ENCODE peak calls at places on chromosomes 2 and 18, in nine cellular contexts. One of them, this sample, is unnamed. For H3K9me3, the result is how much of the 10 kb centered on the place peaks cover.

GRCh38 chr18:49813071-49813320 is 337 bp downstream of the ACAA2 start:
- DNase-seq in adrenal gland: peak
- DNase-seq in ovary: peak
- DNase-seq in IMR-90: peak
- DNase-seq in sigmoid colon: peak
- DNase-seq in vagina: no peak
- DNase-seq in thyroid gland: peak
- DNase-seq in Peyer's patch: peak
- DNase-seq in right lobe of liver: no peak
- DNase-seq in this sample: peak

GRCh38 chr2:224146356-224147160 is 107.5 kb upstream of the SERPINE2 start:
- DNase-seq in IMR-90: no peak
- DNase-seq in ovary: no peak
- DNase-seq in thyroid gland: no peak
- DNase-seq in Peyer's patch: peak
- DNase-seq in right lobe of liver: no peak
- DNase-seq in adrenal gland: no peak
- DNase-seq in vagina: no peak
- DNase-seq in sigmoid colon: no peak
- DNase-seq in this sample: no peak

GRCh38 chr18:58576641-58577251 is 52.1 kb downstream of the ALPK2 start:
- DNase-seq in sigmoid colon: no peak
- DNase-seq in vagina: no peak
- DNase-seq in ovary: no peak
- DNase-seq in adrenal gland: no peak
- DNase-seq in Peyer's patch: no peak
- DNase-seq in right lobe of liver: no peak
- DNase-seq in thyroid gland: no peak
- DNase-seq in IMR-90: peak
- DNase-seq in this sample: no peak

GRCh38 chr2:202494300-202494699 is 118.2 kb downstream of the BMPR2 start:
- DNase-seq in ovary: no peak
- DNase-seq in sigmoid colon: no peak
- DNase-seq in right lobe of liver: no peak
- DNase-seq in adrenal gland: peak
- DNase-seq in vagina: no peak
- DNase-seq in IMR-90: peak
- DNase-seq in thyroid gland: no peak
- DNase-seq in Peyer's patch: no peak
- DNase-seq in this sample: no peak

GRCh38 chr2:33217431-33217830 is 259.0 kb upstream of the RASGRP3 start:
- DNase-seq in ovary: no peak
- DNase-seq in thyroid gland: no peak
- DNase-seq in sigmoid colon: no peak
- DNase-seq in Peyer's patch: no peak
- DNase-seq in adrenal gland: no peak
- DNase-seq in IMR-90: no peak
- DNase-seq in vagina: no peak
- DNase-seq in right lobe of liver: no peak
- DNase-seq in this sample: no peak

GRCh38 chr2:220503446-220503845 is 876.0 kb downstream of the SLC4A3 start:
- DNase-seq in IMR-90: no peak
- DNase-seq in right lobe of liver: no peak
- DNase-seq in sigmoid colon: no peak
- DNase-seq in thyroid gland: no peak
- DNase-seq in Peyer's patch: no peak
- DNase-seq in adrenal gland: no peak
- DNase-seq in vagina: no peak
- DNase-seq in ovary: no peak
- DNase-seq in this sample: no peak

GRCh38 chr18:49907346-49907929 is 94.1 kb upstream of the ACAA2 start:
- DNase-seq in sigmoid colon: no peak
- DNase-seq in ovary: no peak
- DNase-seq in adrenal gland: no peak
- DNase-seq in IMR-90: no peak
- DNase-seq in right lobe of liver: no peak
- DNase-seq in Peyer's patch: no peak
- DNase-seq in vagina: no peak
- DNase-seq in thyroid gland: peak
- DNase-seq in this sample: no peak

GRCh38 chr2:239318091-239318725 is 82.6 kb downstream of the HDAC4 start:
- DNase-seq in Peyer's patch: peak
- DNase-seq in adrenal gland: peak
- DNase-seq in right lobe of liver: peak
- DNase-seq in thyroid gland: no peak
- DNase-seq in sigmoid colon: peak
- DNase-seq in vagina: no peak
- DNase-seq in IMR-90: no peak
- DNase-seq in ovary: peak
- DNase-seq in this sample: no peak

GRCh38 chr2:109547280-109547679 is 66.5 kb downstream of the SEPTIN10 start:
- DNase-seq in thyroid gland: no peak
- DNase-seq in vagina: no peak
- DNase-seq in ovary: no peak
- DNase-seq in Peyer's patch: no peak
- DNase-seq in right lobe of liver: no peak
- DNase-seq in IMR-90: no peak
- DNase-seq in adrenal gland: no peak
- DNase-seq in sigmoid colon: no peak
- DNase-seq in this sample: no peak

GRCh38 chr2:157488877-157489276 is 45.0 kb upstream of the CYTIP start:
- DNase-seq in IMR-90: no peak
- DNase-seq in Peyer's patch: peak
- DNase-seq in adrenal gland: no peak
- DNase-seq in right lobe of liver: peak
- DNase-seq in ovary: no peak
- DNase-seq in sigmoid colon: no peak
- DNase-seq in thyroid gland: no peak
- DNase-seq in vagina: no peak
- DNase-seq in this sample: no peak

GRCh38 chr2:100801402-100801801 is 18.5 kb upstream of the NPAS2 start:
- DNase-seq in right lobe of liver: no peak
- DNase-seq in Peyer's patch: no peak
- DNase-seq in sigmoid colon: no peak
- DNase-seq in thyroid gland: no peak
- DNase-seq in vagina: no peak
- DNase-seq in IMR-90: no peak
- DNase-seq in ovary: no peak
- DNase-seq in adrenal gland: no peak
- DNase-seq in this sample: no peak

GRCh38 chr2:233385489-233386044 is 31.3 kb downstream of the DGKD start:
- DNase-seq in right lobe of liver: no peak
- DNase-seq in adrenal gland: no peak
- DNase-seq in IMR-90: no peak
- DNase-seq in ovary: no peak
- DNase-seq in thyroid gland: no peak
- DNase-seq in Peyer's patch: no peak
- DNase-seq in sigmoid colon: no peak
- DNase-seq in vagina: no peak
- DNase-seq in this sample: no peak

GRCh38 chr18:3250237-3251107 is 2.9 kb downstream of the MYL12A start:
- DNase-seq in thyroid gland: no peak
- DNase-seq in sigmoid colon: no peak
- DNase-seq in Peyer's patch: no peak
- DNase-seq in ovary: no peak
- DNase-seq in IMR-90: peak
- DNase-seq in vagina: no peak
- DNase-seq in right lobe of liver: no peak
- DNase-seq in adrenal gland: no peak
- DNase-seq in this sample: no peak
- TF ChIP-seq POLR2A in thyroid gland: no peak
- TF ChIP-seq POLR2A in sigmoid colon: no peak
- TF ChIP-seq POLR2A in Peyer's patch: no peak
- TF ChIP-seq POLR2A in ovary: no peak
- TF ChIP-seq POLR2A in IMR-90: peak
- TF ChIP-seq POLR2A in vagina: no peak
- TF ChIP-seq POLR2A in right lobe of liver: no peak
- TF ChIP-seq POLR2A in adrenal gland: no peak
- TF ChIP-seq POLR2A in this sample: no peak

GRCh38 chr2:121716126-121716525 is 20.5 kb downstream of the NIFK start:
- DNase-seq in IMR-90: no peak
- DNase-seq in thyroid gland: no peak
- DNase-seq in vagina: no peak
- DNase-seq in sigmoid colon: no peak
- DNase-seq in right lobe of liver: no peak
- DNase-seq in adrenal gland: no peak
- DNase-seq in Peyer's patch: no peak
- DNase-seq in ovary: no peak
- DNase-seq in this sample: no peak

GRCh38 chr2:121721926-121722325 is 14.7 kb downstream of the NIFK start:
- DNase-seq in right lobe of liver: no peak
- DNase-seq in vagina: no peak
- DNase-seq in adrenal gland: no peak
- DNase-seq in IMR-90: peak
- DNase-seq in sigmoid colon: peak
- DNase-seq in Peyer's patch: peak
- DNase-seq in thyroid gland: no peak
- DNase-seq in ovary: no peak
- DNase-seq in this sample: no peak

GRCh38 chr2:121722479-121722878 is 14.2 kb downstream of the NIFK start:
- DNase-seq in right lobe of liver: no peak
- DNase-seq in Peyer's patch: no peak
- DNase-seq in adrenal gland: peak
- DNase-seq in sigmoid colon: no peak
- DNase-seq in vagina: no peak
- DNase-seq in IMR-90: peak
- DNase-seq in ovary: no peak
- DNase-seq in thyroid gland: no peak
- DNase-seq in this sample: no peak

GRCh38 chr2:121723316-121723715 is 13.4 kb downstream of the NIFK start:
- DNase-seq in sigmoid colon: no peak
- DNase-seq in Peyer's patch: peak
- DNase-seq in thyroid gland: no peak
- DNase-seq in adrenal gland: no peak
- DNase-seq in vagina: no peak
- DNase-seq in ovary: no peak
- DNase-seq in right lobe of liver: no peak
- DNase-seq in IMR-90: no peak
- DNase-seq in this sample: no peak

DNA sequence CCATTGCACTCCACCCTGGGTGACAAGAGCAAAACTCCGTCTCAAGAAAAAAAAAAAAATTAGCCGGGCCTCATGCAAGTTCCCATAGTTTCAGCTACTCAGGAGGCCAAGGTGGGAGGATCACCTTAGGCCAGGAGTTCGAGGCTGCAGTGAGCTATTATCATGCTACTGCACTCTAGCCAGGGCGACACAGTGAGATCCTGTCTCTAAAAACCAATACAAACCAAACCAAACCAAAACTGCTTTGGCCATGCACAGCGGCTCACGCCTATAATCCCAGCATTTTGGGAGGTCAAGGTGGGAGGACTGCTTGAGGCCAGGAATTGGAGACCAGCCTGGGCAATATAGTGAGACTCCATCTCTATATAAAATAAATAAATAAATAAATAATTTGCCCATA is 19.1 kb downstream of the NIFK start:
- DNase-seq in sigmoid colon: peak
- DNase-seq in thyroid gland: no peak
- DNase-seq in Peyer's patch: no peak
- DNase-seq in IMR-90: no peak
- DNase-seq in adrenal gland: no peak
- DNase-seq in right lobe of liver: no peak
- DNase-seq in vagina: no peak
- DNase-seq in ovary: no peak
- DNase-seq in this sample: no peak
- H3K9me3 ChIP-seq in sigmoid colon: under half
- H3K9me3 ChIP-seq in thyroid gland: under half
- H3K9me3 ChIP-seq in Peyer's patch: under half
- H3K9me3 ChIP-seq in IMR-90: under half
- H3K9me3 ChIP-seq in adrenal gland: under half
- H3K9me3 ChIP-seq in right lobe of liver: under half
- H3K9me3 ChIP-seq in vagina: under half
- H3K9me3 ChIP-seq in ovary: under half
- H3K9me3 ChIP-seq in this sample: under half

GRCh38 chr2:65382776-65383357 is 49.5 kb downstream of the SPRED2 start:
- DNase-seq in vagina: no peak
- DNase-seq in ovary: peak
- DNase-seq in Peyer's patch: peak
- DNase-seq in right lobe of liver: peak
- DNase-seq in thyroid gland: peak
- DNase-seq in sigmoid colon: peak
- DNase-seq in adrenal gland: peak
- DNase-seq in IMR-90: peak
- DNase-seq in this sample: peak
- TF ChIP-seq CTCF in vagina: no peak
- TF ChIP-seq CTCF in ovary: no peak
- TF ChIP-seq CTCF in Peyer's patch: no peak
- TF ChIP-seq CTCF in right lobe of liver: peak
- TF ChIP-seq CTCF in thyroid gland: peak
- TF ChIP-seq CTCF in sigmoid colon: no peak
- TF ChIP-seq CTCF in adrenal gland: no peak
- TF ChIP-seq CTCF in IMR-90: no peak
- TF ChIP-seq CTCF in this sample: no peak

GRCh38 chr2:207330912-207331311 is 165.2 kb upstream of the KLF7 start:
- DNase-seq in sigmoid colon: no peak
- DNase-seq in IMR-90: peak
- DNase-seq in right lobe of liver: no peak
- DNase-seq in vagina: no peak
- DNase-seq in adrenal gland: peak
- DNase-seq in thyroid gland: peak
- DNase-seq in Peyer's patch: no peak
- DNase-seq in ovary: no peak
- DNase-seq in this sample: no peak

GRCh38 chr2:207332473-207333212 is 166.9 kb upstream of the KLF7 start:
- DNase-seq in adrenal gland: no peak
- DNase-seq in right lobe of liver: no peak
- DNase-seq in vagina: no peak
- DNase-seq in sigmoid colon: no peak
- DNase-seq in thyroid gland: no peak
- DNase-seq in Peyer's patch: no peak
- DNase-seq in IMR-90: peak
- DNase-seq in ovary: no peak
- DNase-seq in this sample: no peak

GRCh38 chr2:207327513-207327912 is 161.8 kb upstream of the KLF7 start:
- DNase-seq in right lobe of liver: no peak
- DNase-seq in vagina: no peak
- DNase-seq in sigmoid colon: no peak
- DNase-seq in thyroid gland: no peak
- DNase-seq in adrenal gland: no peak
- DNase-seq in ovary: no peak
- DNase-seq in Peyer's patch: no peak
- DNase-seq in IMR-90: no peak
- DNase-seq in this sample: no peak

GRCh38 chr2:207331674-207332073 is 165.9 kb upstream of the KLF7 start:
- DNase-seq in ovary: no peak
- DNase-seq in thyroid gland: no peak
- DNase-seq in Peyer's patch: no peak
- DNase-seq in sigmoid colon: no peak
- DNase-seq in vagina: no peak
- DNase-seq in adrenal gland: no peak
- DNase-seq in IMR-90: no peak
- DNase-seq in right lobe of liver: no peak
- DNase-seq in this sample: no peak

DNA sequence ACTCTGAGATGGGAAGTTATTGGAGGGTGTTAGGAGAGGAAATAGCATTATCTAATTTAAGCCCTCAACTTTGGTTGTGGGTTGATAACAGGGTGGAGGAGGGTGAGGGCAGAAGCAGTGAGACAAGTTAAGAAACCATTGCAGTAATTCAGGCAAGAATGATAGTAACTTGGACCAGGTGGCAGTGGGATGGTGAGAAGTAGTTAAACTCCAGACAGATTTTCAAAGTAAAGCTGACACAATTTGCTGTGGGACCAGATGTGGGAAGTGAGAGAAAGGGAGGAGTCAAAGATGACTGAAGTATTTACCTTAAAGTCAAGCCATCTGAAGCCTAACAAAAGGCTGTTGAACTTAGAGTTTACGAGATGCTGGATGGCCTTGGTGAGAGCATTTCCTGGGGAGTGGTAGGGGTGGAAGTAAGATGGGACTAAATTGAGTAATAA is 163.2 kb upstream of the KLF7 start:
- DNase-seq in adrenal gland: no peak
- DNase-seq in thyroid gland: no peak
- DNase-seq in Peyer's patch: no peak
- DNase-seq in sigmoid colon: no peak
- DNase-seq in right lobe of liver: no peak
- DNase-seq in ovary: no peak
- DNase-seq in vagina: no peak
- DNase-seq in IMR-90: no peak
- DNase-seq in this sample: no peak
- TF ChIP-seq POLR2A in adrenal gland: no peak
- TF ChIP-seq POLR2A in thyroid gland: no peak
- TF ChIP-seq POLR2A in Peyer's patch: no peak
- TF ChIP-seq POLR2A in sigmoid colon: no peak
- TF ChIP-seq POLR2A in right lobe of liver: no peak
- TF ChIP-seq POLR2A in ovary: no peak
- TF ChIP-seq POLR2A in vagina: no peak
- TF ChIP-seq POLR2A in IMR-90: no peak
- TF ChIP-seq POLR2A in this sample: no peak